ENCODE peak calls at places on chromosomes 13 and 19, in five cellular contexts. M is colonic mucosa, P is psoas muscle, N is anterior cingulate cortex, L is KG1. I is an unnamed sample.

GRCh38 chr13:107395927-107396757 is 819.2 kb downstream of the LIG4 start:
- DNase-seq in M (no peak), P (no peak), N (no peak), L (no peak), I (no peak)

GRCh38 chr13:89550842-89551422 is 1796.6 kb upstream of the MIR17HG start:
- DNase-seq in M (no peak), P (no peak), N (no peak), L (no peak), I (no peak)

GRCh38 chr13:96112936-96113335 is 23.0 kb downstream of the HS6ST3 start:
- DNase-seq in M (no peak), P (no peak), N (no peak), L (no peak), I (no peak)

GRCh38 chr13:41178040-41178439 is 16.3 kb downstream of the KBTBD7 start:
- DNase-seq in M (no peak), P (no peak), N (no peak), L (no peak), I (no peak)

GRCh38 chr13:101416181-101417042 is at the start of gene NALCN:
- DNase-seq in M (no peak), P (peak), N (peak), L (no peak), I (no peak)

GRCh38 chr13:40230833-40231266 is 435.6 kb downstream of the FOXO1 start:
- DNase-seq in M (no peak), P (no peak), N (no peak), L (no peak), I (no peak)

GRCh38 chr13:102040812-102041211 is 361.0 kb downstream of the FGF14 start:
- DNase-seq in M (no peak), P (no peak), N (no peak), L (no peak), I (no peak)

GRCh38 chr19:33227242-33227650 is 1.6 kb upstream of the SLC7A10 start:
- DNase-seq in M (no peak), P (no peak), N (no peak), L (no peak), I (no peak)

GRCh38 chr19:18053571-18054219 is 33.0 kb downstream of the IL12RB1 start:
- DNase-seq in M (no peak), P (no peak), N (no peak), L (no peak), I (peak)

GRCh38 chr13:49904729-49905456 is 31.2 kb downstream of the SPRYD7 start:
- DNase-seq in M (no peak), P (no peak), N (no peak), L (no peak), I (no peak)

GRCh38 chr19:411723-412355 is 2.9 kb upstream of the C2CD4C start:
- DNase-seq in M (no peak), P (no peak), N (no peak), L (no peak), I (no peak)

GRCh38 chr13:37816276-37816675 is 53.3 kb downstream of the TRPC4 start:
- DNase-seq in M (no peak), P (no peak), N (no peak), L (no peak), I (no peak)

GRCh38 chr19:18500820-18501219 is 21.1 kb downstream of the ELL start:
- DNase-seq in M (no peak), P (peak), N (no peak), L (no peak), I (no peak)

GRCh38 chr13:73036566-73036965 is 22.2 kb upstream of the KLF5 start:
- DNase-seq in M (no peak), P (no peak), N (no peak), L (no peak), I (no peak)

GRCh38 chr19:28823338-28823961 is 389.5 kb downstream of the UQCRFS1 start:
- DNase-seq in M (no peak), P (no peak), N (no peak), L (no peak), I (no peak)

GRCh38 chr13:19643652-19644051 is 10.2 kb downstream of the MPHOSPH8 start:
- DNase-seq in M (no peak), P (no peak), N (no peak), L (no peak), I (no peak)

GRCh38 chr13:112960671-112961070 is 8.3 kb upstream of the MCF2L start:
- DNase-seq in M (no peak), P (no peak), N (no peak), L (no peak), I (no peak)

GRCh38 chr13:101283782-101284181 is 132.5 kb downstream of the NALCN start:
- DNase-seq in M (no peak), P (no peak), N (no peak), L (no peak), I (no peak)

GRCh38 chr13:41488124-41488523 is 30.8 kb downstream of the RGCC start:
- DNase-seq in M (no peak), P (no peak), N (no peak), L (no peak), I (no peak)

I was measured in AG09319.